ENCODE peak calls at places on chromosomes 6 and 20, in five cellular contexts. One of them, this sample, is unnamed.

GRCh38 chr6:145756170-145756662 is 20.9 kb upstream of the EPM2A start:
- DNase-seq in activated T-helper 1 cell treated with anti-CD3 and anti-CD28 coated beads, Interleukin-12 subunit alpha, Interleukin-12 subunit beta, Interleukin-2, Interleukin-4 antibody, amounts not matched to agents 30 ng/mL and 10 ng/mL and 1 ng/mL, durations not matched to agents 14 hours and 24 hours and 36 hours: no peak
- DNase-seq in NCI-H446 treated with DMSO at 0.1 percent for 48 hours: no peak
- DNase-seq in iris pigment epithelial cell: peak; percentile 98
- DNase-seq in substantia nigra: no peak
- DNase-seq in this sample: peak; percentile 95

GRCh38 chr6:47655719-47656595 is 42.4 kb upstream of the ADGRF4 start:
- DNase-seq in activated T-helper 1 cell treated with anti-CD3 and anti-CD28 coated beads, Interleukin-12 subunit alpha, Interleukin-12 subunit beta, Interleukin-2, Interleukin-4 antibody, amounts not matched to agents 30 ng/mL and 10 ng/mL and 1 ng/mL, durations not matched to agents 14 hours and 24 hours and 36 hours: peak; percentile 31
- DNase-seq in iris pigment epithelial cell: peak; percentile 29
- DNase-seq in NCI-H446 treated with DMSO at 0.1 percent for 48 hours: peak; percentile 51
- DNase-seq in substantia nigra: no peak
- DNase-seq in this sample: no peak

GRCh38 chr6:118862443-118862842 is 31.5 kb upstream of the ASF1A start:
- DNase-seq in activated T-helper 1 cell treated with anti-CD3 and anti-CD28 coated beads, Interleukin-12 subunit alpha, Interleukin-12 subunit beta, Interleukin-2, Interleukin-4 antibody, amounts not matched to agents 30 ng/mL and 10 ng/mL and 1 ng/mL, durations not matched to agents 14 hours and 24 hours and 36 hours: no peak
- DNase-seq in NCI-H446 treated with DMSO at 0.1 percent for 48 hours: no peak
- DNase-seq in iris pigment epithelial cell: no peak
- DNase-seq in substantia nigra: no peak
- DNase-seq in this sample: no peak

GRCh38 chr20:55580475-55580874 is 424.8 kb downstream of the CBLN4 start:
- DNase-seq in substantia nigra: no peak
- DNase-seq in NCI-H446 treated with DMSO at 0.1 percent for 48 hours: no peak
- DNase-seq in activated T-helper 1 cell treated with anti-CD3 and anti-CD28 coated beads, Interleukin-12 subunit alpha, Interleukin-12 subunit beta, Interleukin-2, Interleukin-4 antibody, amounts not matched to agents 30 ng/mL and 10 ng/mL and 1 ng/mL, durations not matched to agents 14 hours and 24 hours and 36 hours: no peak
- DNase-seq in iris pigment epithelial cell: no peak
- DNase-seq in this sample: no peak

GRCh38 chr6:34961574-34961973 is 72.5 kb downstream of the ANKS1A start:
- DNase-seq in NCI-H446 treated with DMSO at 0.1 percent for 48 hours: no peak
- DNase-seq in iris pigment epithelial cell: no peak
- DNase-seq in activated T-helper 1 cell treated with anti-CD3 and anti-CD28 coated beads, Interleukin-12 subunit alpha, Interleukin-12 subunit beta, Interleukin-2, Interleukin-4 antibody, amounts not matched to agents 30 ng/mL and 10 ng/mL and 1 ng/mL, durations not matched to agents 14 hours and 24 hours and 36 hours: no peak
- DNase-seq in substantia nigra: no peak
- DNase-seq in this sample: no peak

GRCh38 chr6:17589402-17590116 is 10.5 kb upstream of the FAM8A1 start:
- DNase-seq in NCI-H446 treated with DMSO at 0.1 percent for 48 hours: peak; percentile 74
- DNase-seq in iris pigment epithelial cell: peak; percentile 91
- DNase-seq in substantia nigra: no peak
- DNase-seq in activated T-helper 1 cell treated with anti-CD3 and anti-CD28 coated beads, Interleukin-12 subunit alpha, Interleukin-12 subunit beta, Interleukin-2, Interleukin-4 antibody, amounts not matched to agents 30 ng/mL and 10 ng/mL and 1 ng/mL, durations not matched to agents 14 hours and 24 hours and 36 hours: no peak
- DNase-seq in this sample: peak; percentile 82

GRCh38 chr20:536426-537012 is 7.1 kb downstream of the CSNK2A1 start:
- DNase-seq in activated T-helper 1 cell treated with anti-CD3 and anti-CD28 coated beads, Interleukin-12 subunit alpha, Interleukin-12 subunit beta, Interleukin-2, Interleukin-4 antibody, amounts not matched to agents 30 ng/mL and 10 ng/mL and 1 ng/mL, durations not matched to agents 14 hours and 24 hours and 36 hours: no peak
- DNase-seq in NCI-H446 treated with DMSO at 0.1 percent for 48 hours: no peak
- DNase-seq in iris pigment epithelial cell: no peak
- DNase-seq in substantia nigra: no peak
- DNase-seq in this sample: no peak

GRCh38 chr6:118562248-118562647 is 14.2 kb downstream of the PLN start:
- DNase-seq in NCI-H446 treated with DMSO at 0.1 percent for 48 hours: no peak
- DNase-seq in activated T-helper 1 cell treated with anti-CD3 and anti-CD28 coated beads, Interleukin-12 subunit alpha, Interleukin-12 subunit beta, Interleukin-2, Interleukin-4 antibody, amounts not matched to agents 30 ng/mL and 10 ng/mL and 1 ng/mL, durations not matched to agents 14 hours and 24 hours and 36 hours: no peak
- DNase-seq in substantia nigra: no peak
- DNase-seq in iris pigment epithelial cell: no peak
- DNase-seq in this sample: no peak

GRCh38 chr20:35458388-35458787 is 3.0 kb downstream of the CEP250 start:
- DNase-seq in activated T-helper 1 cell treated with anti-CD3 and anti-CD28 coated beads, Interleukin-12 subunit alpha, Interleukin-12 subunit beta, Interleukin-2, Interleukin-4 antibody, amounts not matched to agents 30 ng/mL and 10 ng/mL and 1 ng/mL, durations not matched to agents 14 hours and 24 hours and 36 hours: no peak
- DNase-seq in iris pigment epithelial cell: no peak
- DNase-seq in NCI-H446 treated with DMSO at 0.1 percent for 48 hours: no peak
- DNase-seq in substantia nigra: no peak
- DNase-seq in this sample: no peak

This sample was measured in brain microvascular endothelial cell.